ENCODE peak calls at places on chromosomes 13 and 19, in ten cellular contexts. L is lung; X is HS-27A; Q is psoas muscle; C is natural killer cell; Y is pons; R is EL; S is progenitor cell of endocrine pancreas; J is non-pigmented ciliary epithelial cell; M is activated CD4-positive, CD25-positive, alpha-beta regulatory T cell. V is an unnamed sample.

GRCh38 chr19:40363128-40363527 is 14.6 kb downstream of the PLD3 start:
- DNase-seq in L (no peak), X (no peak), Q (no peak), C (no peak), Y (no peak), R (no peak), S (no peak), J (no peak), M (no peak), V (no peak)

GRCh38 chr13:102571075-102571474 is 25.7 kb upstream of the TPP2 start:
- DNase-seq in L (no peak), X (no peak), Q (no peak), C (no peak), Y (no peak), R (no peak), S (no peak), J (no peak), M (no peak), V (no peak)

GRCh38 chr13:75391432-75392100 is 90.4 kb downstream of the TBC1D4 start:
- DNase-seq in L (no peak), X (no peak), Q (no peak), C (no peak), Y (no peak), R (no peak), S (no peak), J (no peak), M (no peak), V (no peak)

GRCh38 chr13:112687836-112688559 is 1.8 kb upstream of the ATP11A start:
- DNase-seq in L (no peak), X (no peak), Q (no peak), C (no peak), Y (no peak), R (no peak), S (no peak), J (no peak), M (no peak), V (no peak)

GRCh38 chr19:49489601-49490167 is 2.3 kb downstream of the RPL13A start:
- DNase-seq in L (no peak), X (no peak), Q (no peak), C (no peak), Y (no peak), R (no peak), S (no peak), J (no peak), M (no peak), V (no peak)

GRCh38 chr13:101892296-101892695 is 439.8 kb downstream of the ITGBL1 start:
- DNase-seq in L (no peak), X (no peak), Q (no peak), C (no peak), Y (no peak), R (no peak), S (no peak), J (no peak), M (no peak), V (no peak)

GRCh38 chr13:27379694-27380596 is 44.5 kb upstream of the GTF3A start:
- DNase-seq in L (no peak), X (no peak), Q (peak; percentile 76), C (peak; percentile 43), Y (peak; percentile 47), R (peak; percentile 70), S (peak; percentile 74), J (no peak), M (no peak), V (peak; percentile 31)

GRCh38 chr13:44224433-44225149 is 149.0 kb upstream of the SERP2 start:
- DNase-seq in L (no peak), X (no peak), Q (no peak), C (no peak), Y (peak; percentile 19), R (no peak), S (no peak), J (no peak), M (no peak), V (no peak)

GRCh38 chr19:50720921-50721291 is 1.3 kb upstream of the SHANK1 start:
- DNase-seq in L (no peak), X (no peak), Q (no peak), C (no peak), Y (no peak), R (peak; percentile 69), S (no peak), J (no peak), M (no peak), V (no peak)

GRCh38 chr13:25882732-25883357 is 169.0 kb downstream of the SHISA2 start:
- DNase-seq in L (no peak), X (no peak), Q (no peak), C (no peak), Y (no peak), R (peak; percentile 7), S (no peak), J (no peak), M (no peak), V (no peak)

GRCh38 chr13:97742084-97742483 is 211.4 kb upstream of the IPO5 start:
- DNase-seq in L (no peak), X (no peak), Q (no peak), C (no peak), Y (no peak), R (no peak), S (no peak), J (no peak), M (no peak), V (no peak)

GRCh38 chr19:19426799-19427198 is 21.3 kb downstream of the GATAD2A start:
- DNase-seq in L (no peak), X (no peak), Q (no peak), C (no peak), Y (no peak), R (no peak), S (no peak), J (no peak), M (no peak), V (no peak)

GRCh38 chr13:67120872-67121531 is 109.1 kb downstream of the PCDH9 start:
- DNase-seq in L (no peak), X (no peak), Q (no peak), C (no peak), Y (no peak), R (peak; percentile 61), S (no peak), J (peak; percentile 35), M (no peak), V (no peak)

GRCh38 chr19:35542209-35542608 is 3.2 kb upstream of the TMEM147 start:
- DNase-seq in L (no peak), X (no peak), Q (no peak), C (no peak), Y (no peak), R (no peak), S (no peak), J (no peak), M (no peak), V (no peak)

GRCh38 chr19:35389192-35389861 is 18.5 kb downstream of the GPR42 start:
- DNase-seq in L (no peak), X (no peak), Q (no peak), C (no peak), Y (no peak), R (no peak), S (no peak), J (no peak), M (no peak), V (no peak)

GRCh38 chr19:6230991-6231448 is 48.8 kb downstream of the MLLT1 start:
- DNase-seq in L (no peak), X (no peak), Q (peak; percentile 39), C (no peak), Y (no peak), R (no peak), S (no peak), J (no peak), M (no peak), V (no peak)

GRCh38 chr19:41930926-41931592 is 2.8 kb upstream of the ERFL start:
- DNase-seq in L (no peak), X (no peak), Q (no peak), C (no peak), Y (no peak), R (no peak), S (no peak), J (no peak), M (no peak), V (no peak)

GRCh38 chr13:35917252-35917941 is 213.8 kb downstream of the DCLK1 start:
- DNase-seq in L (no peak), X (peak; percentile 11), Q (no peak), C (no peak), Y (no peak), R (peak; percentile 15), S (no peak), J (no peak), M (no peak), V (no peak)

GRCh38 chr13:110107568-110108347 is 199.2 kb downstream of the COL4A1 start:
- DNase-seq in L (peak; percentile 23), X (no peak), Q (no peak), C (no peak), Y (no peak), R (no peak), S (no peak), J (no peak), M (no peak), V (no peak)

GRCh38 chr19:35908977-35909683 is 1.0 kb upstream of the TYROBP start:
- DNase-seq in L (peak; percentile 77), X (no peak), Q (peak; percentile 84), C (no peak), Y (peak; percentile 83), R (no peak), S (no peak), J (no peak), M (no peak), V (no peak)

GRCh38 chr19:49643466-49643865 is 1.5 kb downstream of the SCAF1 start:
- DNase-seq in L (no peak), X (no peak), Q (peak; percentile 39), C (no peak), Y (no peak), R (no peak), S (no peak), J (no peak), M (no peak), V (no peak)

GRCh38 chr19:3983936-3984583 is 1.2 kb downstream of the EEF2 start:
- DNase-seq in L (no peak), X (no peak), Q (peak; percentile 83), C (no peak), Y (no peak), R (no peak), S (no peak), J (no peak), M (no peak), V (no peak)

GRCh38 chr13:57630661-57631606 is 610 bp upstream of the PCDH17 start:
- DNase-seq in L (no peak), X (no peak), Q (no peak), C (no peak), Y (peak; percentile 91), R (no peak), S (no peak), J (no peak), M (no peak), V (no peak)

GRCh38 chr13:89584058-89584457 is 1763.4 kb upstream of the MIR17HG start:
- DNase-seq in L (no peak), X (no peak), Q (no peak), C (no peak), Y (no peak), R (no peak), S (no peak), J (no peak), M (no peak), V (no peak)

GRCh38 chr19:5321851-5322681 is 18.5 kb downstream of the PTPRS start:
- DNase-seq in L (no peak), X (no peak), Q (no peak), C (peak; percentile 30), Y (no peak), R (peak; percentile 14), S (no peak), J (no peak), M (no peak), V (no peak)

GRCh38 chr19:52941941-52942370 is 18.7 kb upstream of the ZNF888 start:
- DNase-seq in L (no peak), X (no peak), Q (peak; percentile 54), C (peak; percentile 18), Y (no peak), R (peak; percentile 46), S (no peak), J (no peak), M (peak; percentile 2), V (no peak)

GRCh38 chr19:9296336-9296735 is 13.3 kb downstream of the ZNF699 start:
- DNase-seq in L (no peak), X (no peak), Q (no peak), C (no peak), Y (no peak), R (peak; percentile 6), S (no peak), J (no peak), M (no peak), V (no peak)

GRCh38 chr19:11813801-11814706 is at the start of gene ZNF440:
- DNase-seq in L (peak; percentile 97), X (peak; percentile 66), Q (peak; percentile 98), C (peak; percentile 92), Y (peak; percentile 97), R (peak; percentile 94), S (peak; percentile 94), J (peak; percentile 78), M (peak; percentile 69), V (peak; percentile 68)